ENCODE peak calls at places on chromosomes 13 and 19, in five cellular contexts. One of them, this sample, is unnamed.

GRCh38 chr19:46697142-46697960 is 19.6 kb downstream of the PRKD2 start:
- DNase-seq in astrocyte of the spinal cord: peak
- DNase-seq in psoas muscle: peak
- DNase-seq in activated CD4-positive, alpha-beta T cell treated with anti-CD3 and anti-CD28 coated beads for 48 hours: peak
- DNase-seq in glutamatergic neuron: peak
- DNase-seq in this sample: peak

GRCh38 chr13:99376132-99376531 is 68.9 kb upstream of the GPR183 start:
- DNase-seq in astrocyte of the spinal cord: no peak
- DNase-seq in psoas muscle: no peak
- DNase-seq in activated CD4-positive, alpha-beta T cell treated with anti-CD3 and anti-CD28 coated beads for 48 hours: no peak
- DNase-seq in glutamatergic neuron: no peak
- DNase-seq in this sample: no peak

GRCh38 chr13:84455143-84455905 is 573.0 kb upstream of the SLITRK1 start:
- DNase-seq in astrocyte of the spinal cord: no peak
- DNase-seq in psoas muscle: no peak
- DNase-seq in activated CD4-positive, alpha-beta T cell treated with anti-CD3 and anti-CD28 coated beads for 48 hours: no peak
- DNase-seq in glutamatergic neuron: no peak
- DNase-seq in this sample: no peak

GRCh38 chr13:97165527-97166425 is 56.4 kb upstream of the MBNL2 start:
- DNase-seq in astrocyte of the spinal cord: no peak
- DNase-seq in psoas muscle: no peak
- DNase-seq in activated CD4-positive, alpha-beta T cell treated with anti-CD3 and anti-CD28 coated beads for 48 hours: no peak
- DNase-seq in glutamatergic neuron: no peak
- DNase-seq in this sample: no peak

GRCh38 chr19:4582112-4582553 is 22.6 kb upstream of the SEMA6B start:
- DNase-seq in astrocyte of the spinal cord: no peak
- DNase-seq in psoas muscle: no peak
- DNase-seq in activated CD4-positive, alpha-beta T cell treated with anti-CD3 and anti-CD28 coated beads for 48 hours: no peak
- DNase-seq in glutamatergic neuron: no peak
- DNase-seq in this sample: no peak

GRCh38 chr19:7456964-7457541 is 31.8 kb downstream of the PEX11G start:
- DNase-seq in astrocyte of the spinal cord: no peak
- DNase-seq in psoas muscle: no peak
- DNase-seq in activated CD4-positive, alpha-beta T cell treated with anti-CD3 and anti-CD28 coated beads for 48 hours: peak
- DNase-seq in glutamatergic neuron: no peak
- DNase-seq in this sample: no peak

GRCh38 chr19:33953592-33953991 is 156.9 kb downstream of the KCTD15 start:
- DNase-seq in astrocyte of the spinal cord: no peak
- DNase-seq in psoas muscle: no peak
- DNase-seq in activated CD4-positive, alpha-beta T cell treated with anti-CD3 and anti-CD28 coated beads for 48 hours: no peak
- DNase-seq in glutamatergic neuron: no peak
- DNase-seq in this sample: no peak

GRCh38 chr13:42883771-42884170 is 102.4 kb downstream of the FAM216B start:
- DNase-seq in astrocyte of the spinal cord: peak
- DNase-seq in psoas muscle: peak
- DNase-seq in activated CD4-positive, alpha-beta T cell treated with anti-CD3 and anti-CD28 coated beads for 48 hours: no peak
- DNase-seq in glutamatergic neuron: peak
- DNase-seq in this sample: peak

GRCh38 chr13:75789451-75790197 is 153.5 kb downstream of the LMO7 start:
- DNase-seq in astrocyte of the spinal cord: no peak
- DNase-seq in psoas muscle: no peak
- DNase-seq in activated CD4-positive, alpha-beta T cell treated with anti-CD3 and anti-CD28 coated beads for 48 hours: no peak
- DNase-seq in glutamatergic neuron: no peak
- DNase-seq in this sample: no peak

GRCh38 chr19:39307822-39308530 is 11.8 kb downstream of the IFNL1 start:
- DNase-seq in astrocyte of the spinal cord: no peak
- DNase-seq in psoas muscle: no peak
- DNase-seq in activated CD4-positive, alpha-beta T cell treated with anti-CD3 and anti-CD28 coated beads for 48 hours: no peak
- DNase-seq in glutamatergic neuron: peak
- DNase-seq in this sample: no peak

GRCh38 chr19:58569191-58569942 is 3.8 kb downstream of the MZF1 start:
- DNase-seq in astrocyte of the spinal cord: no peak
- DNase-seq in psoas muscle: no peak
- DNase-seq in activated CD4-positive, alpha-beta T cell treated with anti-CD3 and anti-CD28 coated beads for 48 hours: no peak
- DNase-seq in glutamatergic neuron: no peak
- DNase-seq in this sample: no peak

GRCh38 chr13:50123862-50124535 is 108.8 kb downstream of the KCNRG start:
- DNase-seq in astrocyte of the spinal cord: peak
- DNase-seq in psoas muscle: peak
- DNase-seq in activated CD4-positive, alpha-beta T cell treated with anti-CD3 and anti-CD28 coated beads for 48 hours: peak
- DNase-seq in glutamatergic neuron: no peak
- DNase-seq in this sample: peak

GRCh38 chr19:51503891-51504290 is 2.3 kb upstream of the SIGLEC12 start:
- DNase-seq in astrocyte of the spinal cord: no peak
- DNase-seq in psoas muscle: no peak
- DNase-seq in activated CD4-positive, alpha-beta T cell treated with anti-CD3 and anti-CD28 coated beads for 48 hours: no peak
- DNase-seq in glutamatergic neuron: no peak
- DNase-seq in this sample: no peak

GRCh38 chr13:107043016-107043957 is 475.4 kb upstream of the ARGLU1 start:
- DNase-seq in astrocyte of the spinal cord: peak
- DNase-seq in psoas muscle: no peak
- DNase-seq in activated CD4-positive, alpha-beta T cell treated with anti-CD3 and anti-CD28 coated beads for 48 hours: no peak
- DNase-seq in glutamatergic neuron: no peak
- DNase-seq in this sample: peak

This sample was measured in stromal cell of bone marrow.